ENCODE peak calls at places on chromosomes 4 and X, in nine cellular contexts. One of them, this sample, is unnamed.

GRCh38 chr4:104491396-104491821 is 3.3 kb downstream of the CXXC4 start:
- DNase-seq in hepatocyte: peak; percentile 74
- DNase-seq in GM23248: peak; percentile 28
- DNase-seq in GM23338: peak; percentile 64
- DNase-seq in OCI-LY7: no peak
- DNase-seq in PC-3: no peak
- DNase-seq in SK-N-SH: peak; percentile 75
- DNase-seq in HCT116: no peak
- DNase-seq in MM.1S: no peak
- DNase-seq in this sample: peak; percentile 85

GRCh38 chr4:6614701-6615230 is 25.7 kb upstream of the MRFAP1 start:
- DNase-seq in hepatocyte: no peak
- DNase-seq in GM23248: no peak
- DNase-seq in GM23338: no peak
- DNase-seq in OCI-LY7: no peak
- DNase-seq in PC-3: no peak
- DNase-seq in SK-N-SH: no peak
- DNase-seq in HCT116: no peak
- DNase-seq in MM.1S: no peak
- DNase-seq in this sample: no peak

GRCh38 chrX:153417637-153418036 is 6.4 kb downstream of the ZFP92 start:
- DNase-seq in hepatocyte: no peak
- DNase-seq in GM23248: no peak
- DNase-seq in GM23338: no peak
- DNase-seq in OCI-LY7: no peak
- DNase-seq in PC-3: no peak
- DNase-seq in SK-N-SH: no peak
- DNase-seq in HCT116: no peak
- DNase-seq in MM.1S: no peak
- DNase-seq in this sample: no peak

GRCh38 chrX:154437398-154437752 is 421 bp downstream of the GDI1 start:
- DNase-seq in hepatocyte: no peak
- DNase-seq in GM23248: no peak
- DNase-seq in GM23338: no peak
- DNase-seq in OCI-LY7: no peak
- DNase-seq in PC-3: no peak
- DNase-seq in SK-N-SH: peak; percentile 73
- DNase-seq in HCT116: no peak
- DNase-seq in MM.1S: no peak
- DNase-seq in this sample: no peak

GRCh38 chr4:23268072-23268771 is 575.5 kb downstream of the GBA3 start:
- DNase-seq in hepatocyte: no peak
- DNase-seq in GM23248: no peak
- DNase-seq in GM23338: no peak
- DNase-seq in OCI-LY7: no peak
- DNase-seq in PC-3: no peak
- DNase-seq in SK-N-SH: no peak
- DNase-seq in HCT116: no peak
- DNase-seq in MM.1S: no peak
- DNase-seq in this sample: no peak

GRCh38 chr4:78656968-78657445 is 105.4 kb downstream of the ANXA3 start:
- DNase-seq in hepatocyte: no peak
- DNase-seq in GM23248: no peak
- DNase-seq in GM23338: no peak
- DNase-seq in OCI-LY7: peak; percentile 41
- DNase-seq in PC-3: no peak
- DNase-seq in SK-N-SH: no peak
- DNase-seq in HCT116: no peak
- DNase-seq in MM.1S: peak; percentile 37
- DNase-seq in this sample: no peak

GRCh38 chrX:95332530-95332929 is 1352.1 kb upstream of the DIAPH2 start:
- DNase-seq in hepatocyte: peak; percentile 6
- DNase-seq in GM23248: no peak
- DNase-seq in GM23338: no peak
- DNase-seq in OCI-LY7: no peak
- DNase-seq in PC-3: no peak
- DNase-seq in SK-N-SH: no peak
- DNase-seq in HCT116: no peak
- DNase-seq in MM.1S: no peak
- DNase-seq in this sample: peak; percentile 21

GRCh38 chr4:181674315-181674714 is 568.9 kb upstream of the TENM3 start:
- DNase-seq in hepatocyte: no peak
- DNase-seq in GM23248: peak; percentile 43
- DNase-seq in GM23338: no peak
- DNase-seq in OCI-LY7: no peak
- DNase-seq in PC-3: no peak
- DNase-seq in SK-N-SH: no peak
- DNase-seq in HCT116: no peak
- DNase-seq in MM.1S: no peak
- DNase-seq in this sample: no peak

GRCh38 chr4:139523076-139523475 is 32.9 kb downstream of the SETD7 start:
- DNase-seq in hepatocyte: no peak
- DNase-seq in GM23248: no peak
- DNase-seq in GM23338: no peak
- DNase-seq in OCI-LY7: no peak
- DNase-seq in PC-3: peak; percentile 57
- DNase-seq in SK-N-SH: no peak
- DNase-seq in HCT116: no peak
- DNase-seq in MM.1S: no peak
- DNase-seq in this sample: no peak

GRCh38 chr4:163607292-163607691 is 112.8 kb downstream of the TMA16 start:
- DNase-seq in hepatocyte: no peak
- DNase-seq in GM23248: no peak
- DNase-seq in GM23338: no peak
- DNase-seq in OCI-LY7: no peak
- DNase-seq in PC-3: no peak
- DNase-seq in SK-N-SH: no peak
- DNase-seq in HCT116: no peak
- DNase-seq in MM.1S: no peak
- DNase-seq in this sample: no peak

GRCh38 chrX:150575415-150575814 is 7.0 kb downstream of the MTM1 start:
- DNase-seq in hepatocyte: peak; percentile 16
- DNase-seq in GM23248: peak; percentile 68
- DNase-seq in GM23338: no peak
- DNase-seq in OCI-LY7: no peak
- DNase-seq in PC-3: peak; percentile 98
- DNase-seq in SK-N-SH: no peak
- DNase-seq in HCT116: peak; percentile 72
- DNase-seq in MM.1S: no peak
- DNase-seq in this sample: no peak

GRCh38 chr4:139024686-139025085 is 9.1 kb downstream of the NOCT start:
- DNase-seq in hepatocyte: no peak
- DNase-seq in GM23248: no peak
- DNase-seq in GM23338: no peak
- DNase-seq in OCI-LY7: no peak
- DNase-seq in PC-3: no peak
- DNase-seq in SK-N-SH: no peak
- DNase-seq in HCT116: no peak
- DNase-seq in MM.1S: no peak
- DNase-seq in this sample: no peak

GRCh38 chr4:112848931-112849330 is 200.5 kb upstream of the ANK2 start:
- DNase-seq in hepatocyte: no peak
- DNase-seq in GM23248: no peak
- DNase-seq in GM23338: no peak
- DNase-seq in OCI-LY7: no peak
- DNase-seq in PC-3: no peak
- DNase-seq in SK-N-SH: no peak
- DNase-seq in HCT116: no peak
- DNase-seq in MM.1S: no peak
- DNase-seq in this sample: no peak

GRCh38 chrX:14039344-14039743 is 9.7 kb upstream of the GEMIN8 start:
- DNase-seq in hepatocyte: peak; percentile 62
- DNase-seq in GM23248: peak; percentile 39
- DNase-seq in GM23338: peak; percentile 53
- DNase-seq in OCI-LY7: peak; percentile 59
- DNase-seq in PC-3: peak; percentile 76
- DNase-seq in SK-N-SH: peak; percentile 49
- DNase-seq in HCT116: no peak
- DNase-seq in MM.1S: peak; percentile 45
- DNase-seq in this sample: peak; percentile 57

GRCh38 chrX:23861215-23861896 is 46.4 kb downstream of the APOO start:
- DNase-seq in hepatocyte: no peak
- DNase-seq in GM23248: no peak
- DNase-seq in GM23338: no peak
- DNase-seq in OCI-LY7: no peak
- DNase-seq in PC-3: no peak
- DNase-seq in SK-N-SH: no peak
- DNase-seq in HCT116: no peak
- DNase-seq in MM.1S: no peak
- DNase-seq in this sample: no peak

DNA sequence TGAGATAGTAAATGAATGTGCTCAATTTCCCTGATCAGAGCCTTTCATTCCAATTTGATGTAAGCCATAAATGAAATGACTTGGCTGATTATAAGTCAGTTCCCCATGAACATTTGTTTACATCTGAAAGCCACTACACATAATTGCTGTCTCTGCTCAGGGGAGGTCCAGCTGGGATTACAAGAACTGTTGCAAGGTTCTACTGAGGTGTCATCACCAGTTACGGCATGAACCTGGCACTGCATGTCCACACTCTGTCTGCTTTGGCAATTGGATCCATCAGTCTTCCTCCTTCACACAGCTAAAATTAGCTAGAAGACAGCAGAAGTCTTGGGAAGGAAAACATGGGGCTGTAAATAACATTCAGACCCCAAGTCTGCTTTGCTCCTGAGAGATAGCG is 12.8 kb upstream of the MBNL3 start:
- DNase-seq in hepatocyte: no peak
- DNase-seq in GM23248: no peak
- DNase-seq in GM23338: no peak
- DNase-seq in OCI-LY7: no peak
- DNase-seq in PC-3: no peak
- DNase-seq in SK-N-SH: no peak
- DNase-seq in HCT116: no peak
- DNase-seq in MM.1S: no peak
- DNase-seq in this sample: no peak
- H3K4me1 ChIP-seq in hepatocyte: no peaks in the 10 kb centered on the region
- H3K4me1 ChIP-seq in GM23248: no peaks in the 10 kb centered on the region
- H3K4me1 ChIP-seq in GM23338: peaks cover 15% of the 10 kb centered on the region
- H3K4me1 ChIP-seq in OCI-LY7: peaks cover 4% of the 10 kb centered on the region
- H3K4me1 ChIP-seq in PC-3: no peaks in the 10 kb centered on the region
- H3K4me1 ChIP-seq in SK-N-SH: no peaks in the 10 kb centered on the region
- H3K4me1 ChIP-seq in HCT116: no peaks in the 10 kb centered on the region
- H3K4me1 ChIP-seq in MM.1S: no peaks in the 10 kb centered on the region
- H3K4me1 ChIP-seq in this sample: peaks cover 17% of the 10 kb centered on the region

DNA sequence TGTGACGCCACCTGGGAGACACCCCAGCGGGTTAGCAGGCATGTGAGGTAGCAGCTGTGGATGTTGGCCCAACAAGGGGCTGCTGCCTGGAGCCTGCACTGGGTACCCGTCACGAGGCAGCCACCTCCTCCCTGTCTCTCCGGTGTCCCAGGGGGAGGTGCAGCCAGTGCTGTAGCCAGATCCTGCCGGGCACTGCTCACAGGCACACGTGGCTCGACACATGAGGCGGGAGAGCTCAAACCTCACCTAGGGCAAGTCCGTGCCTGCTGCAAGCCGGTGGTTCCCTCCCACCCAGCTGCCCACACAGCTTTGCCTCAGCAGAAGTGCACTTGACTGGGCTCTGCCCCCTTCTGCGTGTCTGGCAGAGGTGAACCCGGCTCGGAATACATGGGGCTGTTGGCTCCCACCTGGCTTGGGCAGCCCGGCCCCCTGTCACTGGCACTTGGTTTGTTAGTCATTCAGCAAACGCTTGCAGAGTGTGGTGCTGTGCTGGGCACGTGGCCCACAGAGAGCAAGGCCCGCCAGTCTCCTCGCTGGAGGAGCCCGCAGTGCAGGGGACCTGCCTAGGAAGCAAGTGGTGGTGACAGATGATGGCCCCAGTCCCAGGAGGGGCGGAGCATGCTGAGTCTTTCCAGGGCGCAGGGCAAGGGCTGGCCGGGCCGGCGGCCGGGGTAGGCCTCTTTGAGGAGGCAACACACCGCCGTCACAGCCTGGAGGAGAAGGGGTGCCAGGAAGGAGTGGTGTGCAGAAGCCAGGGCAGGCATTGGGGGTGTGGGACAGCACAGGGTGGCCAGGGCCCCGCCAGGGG is 10.1 kb upstream of the SH3TC1 start:
- DNase-seq in hepatocyte: no peak
- DNase-seq in GM23248: peak; percentile 43
- DNase-seq in GM23338: no peak
- DNase-seq in OCI-LY7: no peak
- DNase-seq in PC-3: peak; percentile 11
- DNase-seq in SK-N-SH: no peak
- DNase-seq in HCT116: no peak
- DNase-seq in MM.1S: peak; percentile 37
- DNase-seq in this sample: no peak
- TF ChIP-seq EZH2phosphoT487 in hepatocyte: no peak
- TF ChIP-seq EZH2phosphoT487 in GM23248: no peak
- TF ChIP-seq EZH2phosphoT487 in GM23338: no peak
- TF ChIP-seq EZH2phosphoT487 in OCI-LY7: no peak
- TF ChIP-seq EZH2phosphoT487 in PC-3: no peak
- TF ChIP-seq EZH2phosphoT487 in SK-N-SH: no peak
- TF ChIP-seq EZH2phosphoT487 in HCT116: no peak
- TF ChIP-seq EZH2phosphoT487 in MM.1S: no peak
- TF ChIP-seq EZH2phosphoT487 in this sample: no peak

GRCh38 chr4:160825644-160826338 is 1338.0 kb downstream of the FSTL5 start:
- DNase-seq in hepatocyte: no peak
- DNase-seq in GM23248: no peak
- DNase-seq in GM23338: no peak
- DNase-seq in OCI-LY7: no peak
- DNase-seq in PC-3: no peak
- DNase-seq in SK-N-SH: no peak
- DNase-seq in HCT116: no peak
- DNase-seq in MM.1S: no peak
- DNase-seq in this sample: no peak

GRCh38 chr4:160831165-160831922 is 1332.5 kb downstream of the FSTL5 start:
- DNase-seq in hepatocyte: no peak
- DNase-seq in GM23248: no peak
- DNase-seq in GM23338: no peak
- DNase-seq in OCI-LY7: no peak
- DNase-seq in PC-3: peak; percentile 58
- DNase-seq in SK-N-SH: no peak
- DNase-seq in HCT116: no peak
- DNase-seq in MM.1S: peak; percentile 21
- DNase-seq in this sample: no peak

DNA sequence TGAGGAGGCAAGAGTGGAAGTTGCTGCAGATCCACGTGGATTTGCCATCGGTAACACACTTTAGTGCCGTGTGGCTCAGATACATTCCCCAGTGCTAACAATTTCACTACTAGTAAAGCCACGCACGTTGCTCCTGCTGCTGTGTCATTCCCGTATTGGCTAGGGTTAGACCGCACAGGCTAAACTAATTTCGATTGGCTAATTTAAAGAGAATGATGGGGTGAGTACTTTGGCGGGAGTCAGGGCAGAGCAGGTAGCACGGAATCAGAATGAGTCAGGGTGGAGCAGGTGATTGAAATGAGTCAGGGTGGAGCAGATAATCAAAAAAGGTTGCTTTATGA is 1337.5 kb downstream of the FSTL5 start:
- DNase-seq in hepatocyte: no peak
- DNase-seq in GM23248: no peak
- DNase-seq in GM23338: no peak
- DNase-seq in OCI-LY7: no peak
- DNase-seq in PC-3: no peak
- DNase-seq in SK-N-SH: no peak
- DNase-seq in HCT116: no peak
- DNase-seq in MM.1S: no peak
- DNase-seq in this sample: no peak
- H3K4me2 ChIP-seq in hepatocyte: no peak overlapping the region
- H3K4me2 ChIP-seq in GM23248: no peak overlapping the region
- H3K4me2 ChIP-seq in GM23338: no peak overlapping the region
- H3K4me2 ChIP-seq in OCI-LY7: no peak overlapping the region
- H3K4me2 ChIP-seq in PC-3: no peak overlapping the region
- H3K4me2 ChIP-seq in SK-N-SH: no peak overlapping the region
- H3K4me2 ChIP-seq in HCT116: no peak overlapping the region
- H3K4me2 ChIP-seq in MM.1S: no peak overlapping the region
- H3K4me2 ChIP-seq in this sample: no peak overlapping the region

GRCh38 chr4:2045518-2045951 is 13.6 kb upstream of the NAT8L start:
- DNase-seq in hepatocyte: no peak
- DNase-seq in GM23248: peak; percentile 41
- DNase-seq in GM23338: no peak
- DNase-seq in OCI-LY7: no peak
- DNase-seq in PC-3: peak; percentile 57
- DNase-seq in SK-N-SH: no peak
- DNase-seq in HCT116: no peak
- DNase-seq in MM.1S: peak; percentile 39
- DNase-seq in this sample: no peak
- H3K4me1 ChIP-seq in hepatocyte: peaks cover 10% of the 10 kb centered on the region
- H3K4me1 ChIP-seq in GM23248: no peaks in the 10 kb centered on the region
- H3K4me1 ChIP-seq in GM23338: no peaks in the 10 kb centered on the region
- H3K4me1 ChIP-seq in OCI-LY7: peaks cover 8% of the 10 kb centered on the region
- H3K4me1 ChIP-seq in PC-3: peaks cover 7% of the 10 kb centered on the region
- H3K4me1 ChIP-seq in SK-N-SH: no peaks in the 10 kb centered on the region
- H3K4me1 ChIP-seq in HCT116: peaks cover 41% of the 10 kb centered on the region
- H3K4me1 ChIP-seq in MM.1S: peaks cover 3% of the 10 kb centered on the region
- H3K4me1 ChIP-seq in this sample: peaks cover 3% of the 10 kb centered on the region

This sample was measured in neural progenitor cell.